ENCODE peak calls at places on chromosome 1, in five cellular contexts. P is posterior vena cava; B is dorsolateral prefrontal cortex; K is activated CD4-positive, alpha-beta T cell treated with anti-CD3 and anti-CD28 coated beads for 48 hours; A is neuronal stem cell. D is an unnamed sample.

GRCh38 chr1:37914719-37915483 is 32.0 kb downstream of the INPP5B start:
- DNase-seq in K (no peak), A (no peak), B (no peak), P (no peak), D (no peak)

GRCh38 chr1:200979574-200980451 is 43.7 kb downstream of the KIF21B start:
- DNase-seq in K (peak), P (no peak), A (no peak), B (no peak), D (no peak)

GRCh38 chr1:177306981-177307380 is 136.2 kb downstream of the BRINP2 start:
- DNase-seq in B (no peak), P (no peak), A (no peak), K (no peak), D (no peak)

GRCh38 chr1:48019714-48020315 is 22.6 kb upstream of the TRABD2B start:
- DNase-seq in K (no peak), B (no peak), A (no peak), P (peak), D (no peak)

GRCh38 chr1:43027977-43028376 is 69.3 kb upstream of the SLC2A1 start:
- DNase-seq in P (no peak), K (no peak), B (no peak), A (no peak), D (no peak)

GRCh38 chr1:153794671-153795324 is 19.6 kb downstream of the SLC27A3 start:
- DNase-seq in B (peak), K (no peak), P (peak), A (peak), D (no peak)

GRCh38 chr1:3032970-3033794 is 11.9 kb downstream of the ACTRT2 start:
- DNase-seq in K (peak), B (peak), P (peak), A (no peak), D (no peak)

GRCh38 chr1:34590211-34590623 is 164.6 kb upstream of the GJB5 start:
- DNase-seq in P (no peak), K (no peak), A (no peak), B (no peak), D (no peak)

GRCh38 chr1:94927405-94928175 is 680 bp upstream of the CNN3 start:
- DNase-seq in K (no peak), A (peak), P (no peak), B (peak), D (peak)

GRCh38 chr1:53860967-53861411 is 22.9 kb upstream of the NDC1 start:
- DNase-seq in P (no peak), A (peak), B (no peak), K (peak), D (no peak)

GRCh38 chr1:166956057-166956850 is 19.1 kb downstream of the ILDR2 start:
- DNase-seq in K (no peak), P (no peak), B (no peak), A (no peak), D (no peak)

GRCh38 chr1:33257759-33258712 is 1.7 kb downstream of the ZNF362 start:
- DNase-seq in A (no peak), B (no peak), K (no peak), P (peak), D (no peak)

GRCh38 chr1:236280438-236281285 is 1.1 kb downstream of the ERO1B start:
- DNase-seq in P (no peak), B (no peak), A (peak), K (peak), D (no peak)

GRCh38 chr1:89695847-89696246 is 62.9 kb downstream of the LRRC8C start:
- DNase-seq in A (no peak), K (no peak), B (no peak), P (no peak), D (no peak)

GRCh38 chr1:110408488-110408887 is 994 bp upstream of the LAMTOR5 start:
- DNase-seq in A (no peak), K (no peak), B (no peak), P (no peak), D (no peak)

GRCh38 chr1:114512595-114513280 is 1.7 kb upstream of the TRIM33 start:
- DNase-seq in K (no peak), P (no peak), B (no peak), A (no peak), D (no peak)

GRCh38 chr1:216820345-216820744 is 97.1 kb upstream of the ESRRG start:
- DNase-seq in B (no peak), P (no peak), A (no peak), K (no peak), D (no peak)